ENCODE peak calls at places on chromosomes 13 and 19, in eight cellular contexts. K is WERI-Rb-1, A is stomach, J is mammary epithelial cell, M is mesendoderm, V is heart right ventricle, T is AG09309, D is ascending aorta. Z is an unnamed sample.

GRCh38 chr13:66663206-66663605 is 566.9 kb downstream of the PCDH9 start:
- DNase-seq in K (no peak), A (no peak), J (no peak), M (no peak), V (no peak), T (no peak), D (no peak), Z (no peak)

GRCh38 chr13:102878491-102878890 is 32.7 kb downstream of the ERCC5 start:
- DNase-seq in K (no peak), A (no peak), J (no peak), M (peak), V (no peak), T (no peak), D (no peak), Z (no peak)

GRCh38 chr19:5947435-5947834 is 30.5 kb downstream of the RANBP3 start:
- DNase-seq in K (no peak), A (peak), J (no peak), M (no peak), V (peak), T (no peak), D (peak), Z (peak)

GRCh38 chr13:23468811-23469210 is 35.3 kb upstream of the SACS start:
- DNase-seq in K (no peak), A (no peak), J (no peak), M (peak), V (no peak), T (no peak), D (no peak), Z (no peak)

GRCh38 chr13:42836930-42837329 is 55.5 kb downstream of the FAM216B start:
- DNase-seq in K (peak), A (no peak), J (no peak), M (peak), V (peak), T (no peak), D (no peak), Z (no peak)

GRCh38 chr13:89900104-89900760 is 1447.3 kb upstream of the MIR17HG start:
- DNase-seq in K (no peak), A (no peak), J (peak), M (no peak), V (no peak), T (no peak), D (no peak), Z (no peak)

GRCh38 chr13:96294930-96295657 is 205.2 kb downstream of the HS6ST3 start:
- DNase-seq in K (no peak), A (no peak), J (no peak), M (no peak), V (no peak), T (no peak), D (no peak), Z (no peak)

GRCh38 chr13:106373304-106373988 is 162.0 kb downstream of the EFNB2 start:
- DNase-seq in K (peak), A (no peak), J (no peak), M (no peak), V (no peak), T (no peak), D (no peak), Z (no peak)

GRCh38 chr19:46211201-46211881 is 18.2 kb upstream of the IGFL1 start:
- DNase-seq in K (no peak), A (peak), J (peak), M (peak), V (no peak), T (no peak), D (no peak), Z (peak)

GRCh38 chr19:29844891-29845575 is 33.2 kb downstream of the CCNE1 start:
- DNase-seq in K (peak), A (peak), J (peak), M (peak), V (peak), T (peak), D (peak), Z (peak)

GRCh38 chr19:29326351-29326750 is 113.4 kb upstream of the UQCRFS1 start:
- DNase-seq in K (no peak), A (no peak), J (no peak), M (peak), V (no peak), T (no peak), D (no peak), Z (no peak)

GRCh38 chr19:33813391-33814101 is 16.9 kb downstream of the KCTD15 start:
- DNase-seq in K (no peak), A (no peak), J (no peak), M (no peak), V (no peak), T (no peak), D (no peak), Z (no peak)

GRCh38 chr13:27593267-27593666 is 27.1 kb downstream of the LNX2 start:
- DNase-seq in K (no peak), A (no peak), J (no peak), M (no peak), V (no peak), T (no peak), D (no peak), Z (no peak)

GRCh38 chr13:29162638-29163037 is 342.5 kb downstream of the MTUS2 start:
- DNase-seq in K (no peak), A (no peak), J (no peak), M (peak), V (no peak), T (no peak), D (no peak), Z (no peak)

GRCh38 chr19:52138614-52139290 is 986 bp downstream of the ZNF616 start:
- DNase-seq in K (peak), A (no peak), J (no peak), M (peak), V (peak), T (no peak), D (no peak), Z (peak)

GRCh38 chr19:45275370-45275971 is 24.4 kb downstream of the MARK4 start:
- DNase-seq in K (peak), A (no peak), J (no peak), M (no peak), V (no peak), T (no peak), D (no peak), Z (no peak)

GRCh38 chr13:29934531-29935308 is 84.3 kb upstream of the UBL3 start:
- DNase-seq in K (no peak), A (no peak), J (no peak), M (no peak), V (no peak), T (no peak), D (no peak), Z (no peak)

GRCh38 chr13:79645569-79645968 is 164.6 kb downstream of the NDFIP2 start:
- DNase-seq in K (no peak), A (no peak), J (no peak), M (no peak), V (no peak), T (no peak), D (no peak), Z (no peak)

GRCh38 chr19:29945433-29945832 is 3.4 kb downstream of the URI1 start:
- DNase-seq in K (no peak), A (no peak), J (no peak), M (no peak), V (no peak), T (no peak), D (no peak), Z (no peak)

GRCh38 chr19:29887498-29887897 is 54.5 kb upstream of the URI1 start:
- DNase-seq in K (no peak), A (peak), J (no peak), M (no peak), V (no peak), T (no peak), D (no peak), Z (no peak)

GRCh38 chr13:44249439-44249838 is 124.2 kb upstream of the SERP2 start:
- DNase-seq in K (no peak), A (no peak), J (peak), M (peak), V (peak), T (peak), D (no peak), Z (peak)

GRCh38 chr13:33634526-33635111 is 183.3 kb upstream of the RFC3 start:
- DNase-seq in K (no peak), A (no peak), J (peak), M (no peak), V (no peak), T (no peak), D (no peak), Z (no peak)

GRCh38 chr13:58018020-58018419 is 386.5 kb downstream of the PCDH17 start:
- DNase-seq in K (no peak), A (no peak), J (no peak), M (peak), V (no peak), T (no peak), D (no peak), Z (no peak)

GRCh38 chr19:6551607-6552450 is 21.0 kb downstream of the TNFSF9 start:
- DNase-seq in K (peak), A (no peak), J (no peak), M (peak), V (no peak), T (no peak), D (no peak), Z (no peak)

GRCh38 chr13:66803759-66804456 is 426.2 kb downstream of the PCDH9 start:
- DNase-seq in K (no peak), A (no peak), J (no peak), M (no peak), V (no peak), T (no peak), D (no peak), Z (no peak)

GRCh38 chr13:44617648-44618047 is 41.5 kb upstream of the TSC22D1 start:
- DNase-seq in K (no peak), A (no peak), J (no peak), M (peak), V (no peak), T (no peak), D (no peak), Z (no peak)

GRCh38 chr13:20553309-20553708 is 13.6 kb upstream of the IFT88 start:
- DNase-seq in K (no peak), A (no peak), J (no peak), M (no peak), V (no peak), T (no peak), D (no peak), Z (no peak)

GRCh38 chr13:25752957-25753540 is 298.8 kb downstream of the SHISA2 start:
- DNase-seq in K (no peak), A (peak), J (peak), M (no peak), V (peak), T (no peak), D (no peak), Z (peak)

GRCh38 chr13:19158006-19158405 is 23.6 kb downstream of the TUBA3C start:
- DNase-seq in K (no peak), A (no peak), J (no peak), M (no peak), V (no peak), T (no peak), D (no peak), Z (no peak)

GRCh38 chr19:40687525-40688016 is 2.9 kb downstream of the NUMBL start:
- DNase-seq in K (no peak), A (peak), J (no peak), M (no peak), V (peak), T (no peak), D (peak), Z (no peak)

GRCh38 chr13:37495046-37495445 is 103.5 kb downstream of the POSTN start:
- DNase-seq in K (no peak), A (no peak), J (peak), M (no peak), V (no peak), T (no peak), D (no peak), Z (no peak)

GRCh38 chr13:95463516-95463915 is 89.0 kb upstream of the CLDN10 start:
- DNase-seq in K (no peak), A (no peak), J (peak), M (no peak), V (no peak), T (no peak), D (no peak), Z (no peak)

GRCh38 chr13:74306496-74306895 is 172.3 kb upstream of the KLF12 start:
- DNase-seq in K (no peak), A (no peak), J (no peak), M (peak), V (no peak), T (no peak), D (no peak), Z (no peak)

GRCh38 chr13:28333204-28333900 is 161.6 kb downstream of the FLT1 start:
- DNase-seq in K (no peak), A (no peak), J (no peak), M (no peak), V (no peak), T (no peak), D (no peak), Z (no peak)

GRCh38 chr19:4732680-4733114 is 9.1 kb upstream of the DPP9 start:
- DNase-seq in K (peak), A (peak), J (peak), M (peak), V (peak), T (no peak), D (no peak), Z (no peak)

GRCh38 chr19:58154287-58154678 is 3.7 kb upstream of the ZNF329 start:
- DNase-seq in K (peak), A (peak), J (peak), M (peak), V (peak), T (peak), D (no peak), Z (peak)

GRCh38 chr19:2129892-2130770 is 21.2 kb downstream of the AP3D1 start:
- DNase-seq in K (no peak), A (no peak), J (no peak), M (no peak), V (no peak), T (no peak), D (no peak), Z (peak)

GRCh38 chr19:36152061-36152885 is at the start of gene COX7A1:
- DNase-seq in K (no peak), A (no peak), J (no peak), M (no peak), V (peak), T (no peak), D (peak), Z (peak)

GRCh38 chr19:36150586-36150985 is 1.7 kb downstream of the COX7A1 start:
- DNase-seq in K (no peak), A (no peak), J (no peak), M (no peak), V (no peak), T (no peak), D (no peak), Z (no peak)

GRCh38 chr19:36149673-36150406 is 2.4 kb downstream of the COX7A1 start:
- DNase-seq in K (no peak), A (no peak), J (peak), M (no peak), V (no peak), T (no peak), D (no peak), Z (peak)

GRCh38 chr19:36152886-36153525 is 759 bp upstream of the COX7A1 start:
- DNase-seq in K (no peak), A (no peak), J (no peak), M (no peak), V (no peak), T (no peak), D (no peak), Z (no peak)

DNA sequence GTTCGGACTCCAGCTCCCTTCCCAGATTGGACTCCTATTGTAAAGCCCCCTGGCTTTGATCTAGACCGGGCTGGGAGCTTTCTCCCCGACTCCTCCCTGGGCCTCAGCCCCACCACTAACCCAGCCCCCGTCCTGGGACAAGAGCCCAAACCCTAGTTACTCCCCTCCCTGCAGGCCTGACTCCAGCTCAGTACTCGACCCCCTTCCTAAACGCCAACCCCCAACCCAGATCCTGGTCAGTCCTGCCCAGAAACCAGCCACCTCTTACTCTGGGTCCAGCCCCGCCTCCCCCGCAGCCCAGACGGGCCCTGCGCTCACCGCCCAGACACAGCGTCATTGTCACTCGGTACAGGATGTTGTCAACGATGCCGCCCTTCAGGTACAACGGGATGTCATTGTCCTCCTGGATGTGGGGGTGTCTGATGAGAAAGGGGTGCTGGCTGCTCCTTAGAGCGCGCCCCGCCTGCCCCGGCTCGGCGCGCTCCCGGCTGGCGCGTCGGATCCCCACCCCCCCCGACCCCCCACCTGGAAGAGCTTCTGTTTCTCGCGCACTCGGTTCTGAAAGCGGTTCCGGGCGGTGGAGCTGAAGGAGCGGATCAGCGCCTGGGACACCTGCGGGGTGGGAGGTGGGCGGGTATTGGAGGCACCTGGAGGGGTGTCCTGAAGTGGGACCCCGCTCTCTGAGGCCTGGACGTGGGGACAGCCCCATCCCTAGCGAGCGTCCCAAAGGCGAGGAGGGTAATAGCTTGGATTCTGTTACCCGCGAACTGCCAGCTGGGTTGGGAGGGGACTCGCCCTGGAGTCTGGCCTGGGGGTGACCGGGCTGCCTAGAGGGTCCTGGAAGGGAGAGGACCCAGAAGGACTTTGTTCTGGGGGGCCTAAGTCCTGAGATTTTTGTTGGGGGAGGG is 849 bp downstream of the COX7A1 start:
- DNase-seq in K (no peak), A (no peak), J (no peak), M (peak), V (peak), T (no peak), D (peak), Z (no peak)
- H3K4me3 ChIP-seq in K (no peak), A (peak), J (no peak), M (no peak), V (peak), T (peak), D (peak), Z (peak)

DNA sequence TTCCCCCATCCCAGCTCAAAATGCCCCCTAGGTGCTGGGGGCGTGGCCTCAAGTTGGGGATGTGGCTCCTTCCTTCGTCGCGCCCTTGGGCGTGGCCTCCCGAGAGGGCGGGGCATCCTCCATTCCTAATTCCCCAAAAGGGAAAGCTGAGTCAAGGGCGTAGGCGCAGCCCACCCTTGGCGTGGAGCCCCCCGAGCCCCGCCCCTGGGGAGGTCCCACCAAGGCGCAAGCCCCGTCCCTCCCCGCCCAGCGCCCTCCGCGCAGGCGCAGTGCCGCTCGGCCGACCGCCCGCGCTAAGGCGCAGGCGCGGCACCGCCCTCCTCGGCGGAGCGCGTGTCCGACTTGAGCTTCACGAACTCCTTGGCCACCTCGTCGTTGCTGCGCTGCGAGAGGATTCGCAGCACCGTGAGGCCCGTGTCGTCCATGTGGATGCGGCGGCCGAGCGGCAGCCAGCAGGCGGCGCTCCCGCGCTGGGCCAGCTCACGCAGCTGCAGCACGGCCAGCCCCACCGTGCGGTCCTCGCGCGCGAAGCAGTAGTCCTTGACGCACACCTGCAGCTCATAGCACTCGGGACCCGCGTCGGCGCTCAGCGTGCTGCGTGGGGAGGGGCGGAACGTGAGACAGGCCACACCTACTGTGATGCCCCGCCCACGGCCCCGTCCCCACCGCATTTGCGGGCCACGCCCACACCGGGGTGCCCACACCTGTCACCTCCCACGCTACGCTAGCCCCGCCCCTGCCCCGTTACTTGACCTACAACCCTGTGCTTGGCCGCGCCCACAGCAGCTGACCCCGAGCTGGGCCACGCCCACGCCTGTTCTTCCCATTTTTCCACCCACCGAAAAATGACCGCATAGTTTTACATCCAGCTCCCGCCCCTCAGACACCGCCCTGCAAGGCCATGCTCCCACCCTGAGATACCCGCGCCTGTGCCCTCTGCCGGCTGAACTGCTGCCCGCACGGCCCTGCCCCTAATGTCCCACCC is 50.6 kb downstream of the COLGALT1 start:
- DNase-seq in K (peak), A (peak), J (peak), M (peak), V (peak), T (no peak), D (peak), Z (peak)
- H3K4me3 ChIP-seq in K (no peak), A (peak), J (peak), M (peak), V (peak), T (peak), D (peak), Z (peak)

DNA sequence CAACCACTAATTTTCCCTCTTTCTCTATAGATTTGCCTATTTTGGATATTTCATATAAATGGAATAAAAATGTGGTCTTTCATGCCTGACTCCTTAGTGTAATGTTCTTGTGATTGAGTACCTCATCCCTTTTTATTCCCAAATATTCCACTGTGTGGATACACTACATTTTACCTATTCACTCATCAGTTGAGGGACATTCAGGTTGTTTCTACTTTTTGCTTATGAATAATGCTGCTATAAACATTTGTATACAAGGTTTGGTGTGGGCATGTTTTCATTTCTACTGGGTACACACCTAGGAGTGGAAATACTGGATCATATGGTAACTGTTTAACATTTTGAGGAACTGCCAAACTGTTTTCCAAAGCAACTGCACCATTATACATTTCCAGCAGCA is 5.1 kb upstream of the WBP4 start:
- DNase-seq in K (no peak), A (no peak), J (no peak), M (no peak), V (no peak), T (no peak), D (no peak), Z (no peak)
- H3K4me3 ChIP-seq in K (no peak), A (no peak), J (no peak), M (no peak), V (no peak), T (no peak), D (no peak), Z (no peak)

GRCh38 chr19:1017906-1018305 is 3.0 kb downstream of the TMEM259 start:
- DNase-seq in K (no peak), A (no peak), J (no peak), M (no peak), V (no peak), T (no peak), D (no peak), Z (no peak)
- H3K4me3 ChIP-seq in K (no peak), A (peak), J (no peak), M (no peak), V (no peak), T (no peak), D (peak), Z (no peak)

GRCh38 chr13:35771898-35772297 is 295.4 kb upstream of the MAB21L1 start:
- DNase-seq in K (no peak), A (no peak), J (peak), M (peak), V (no peak), T (peak), D (no peak), Z (no peak)
- H3K4me3 ChIP-seq in K (no peak), A (no peak), J (no peak), M (no peak), V (no peak), T (no peak), D (no peak), Z (no peak)

GRCh38 chr13:40504641-40505040 is 161.8 kb downstream of the FOXO1 start:
- DNase-seq in K (no peak), A (no peak), J (no peak), M (no peak), V (no peak), T (no peak), D (no peak), Z (no peak)

GRCh38 chr13:40502236-40502635 is 164.2 kb downstream of the FOXO1 start:
- DNase-seq in K (peak), A (no peak), J (peak), M (no peak), V (no peak), T (no peak), D (no peak), Z (no peak)

GRCh38 chr13:40505196-40505595 is 161.2 kb downstream of the FOXO1 start:
- DNase-seq in K (no peak), A (no peak), J (no peak), M (no peak), V (no peak), T (no peak), D (no peak), Z (no peak)

GRCh38 chr13:40503026-40503425 is 163.4 kb downstream of the FOXO1 start:
- DNase-seq in K (no peak), A (no peak), J (no peak), M (no peak), V (no peak), T (no peak), D (no peak), Z (no peak)

GRCh38 chr13:40503966-40504591 is 162.4 kb downstream of the FOXO1 start:
- DNase-seq in K (no peak), A (no peak), J (peak), M (peak), V (no peak), T (peak), D (no peak), Z (no peak)
- H3K4me3 ChIP-seq in K (no peak), A (no peak), J (no peak), M (no peak), V (no peak), T (no peak), D (no peak), Z (no peak)

Z was measured in pancreas.